ENCODE peak calls at places on chromosome 10, in nine cellular contexts. F is GM03348; I is MV-4-11; T is A673; R is stimulated activated CD4-positive, alpha-beta T cell treated with anti-CD3 and anti-CD28 coated beads, Interleukin-4, amount 100 ng/mL, for 48 hours; G is NCI-H1092 treated with DMSO at 0.1 percent for 48 hours; D is lower lobe of right lung; V is aorta; O is head of caudate nucleus. P is an unnamed sample.

GRCh38 chr10:69647101-69647500 is 17.1 kb downstream of the FAM241B start:
- DNase-seq in F (no peak), I (no peak), T (no peak), R (no peak), G (no peak), D (no peak), V (no peak), O (peak; percentile 36), P (no peak)

GRCh38 chr10:114684822-114685209 is 26.7 kb upstream of the ABLIM1 start:
- DNase-seq in F (peak; percentile 70), I (no peak), T (peak; percentile 36), R (no peak), G (no peak), D (no peak), V (no peak), O (no peak), P (no peak)

GRCh38 chr10:45580781-45581496 is 91.6 kb downstream of the ZFAND4 start:
- DNase-seq in F (no peak), I (peak; percentile 7), T (no peak), R (no peak), G (no peak), D (no peak), V (no peak), O (no peak), P (no peak)

GRCh38 chr10:59336632-59337031 is 25.7 kb downstream of the FAM13C start:
- DNase-seq in F (peak; percentile 57), I (no peak), T (no peak), R (no peak), G (no peak), D (no peak), V (no peak), O (no peak), P (peak; percentile 81)

GRCh38 chr10:123704812-123705211 is 38.7 kb downstream of the GPR26 start:
- DNase-seq in F (no peak), I (no peak), T (no peak), R (no peak), G (no peak), D (no peak), V (no peak), O (no peak), P (no peak)

GRCh38 chr10:22931948-22932347 is 4.1 kb downstream of the ARMC3 start:
- DNase-seq in F (no peak), I (no peak), T (peak; percentile 16), R (no peak), G (no peak), D (no peak), V (no peak), O (no peak), P (no peak)

GRCh38 chr10:111100198-111100597 is 23.4 kb downstream of the ADRA2A start:
- DNase-seq in F (no peak), I (no peak), T (no peak), R (no peak), G (no peak), D (no peak), V (no peak), O (no peak), P (no peak)

GRCh38 chr10:3701490-3701889 is 83.5 kb downstream of the KLF6 start:
- DNase-seq in F (peak; percentile 29), I (no peak), T (no peak), R (no peak), G (no peak), D (no peak), V (no peak), O (no peak), P (no peak)

GRCh38 chr10:6382081-6382480 is 179.3 kb downstream of the PFKFB3 start:
- DNase-seq in F (peak; percentile 39), I (peak; percentile 93), T (peak; percentile 77), R (peak; percentile 23), G (no peak), D (no peak), V (no peak), O (peak; percentile 25), P (peak; percentile 89)

P was measured in pons.